ENCODE peak calls at places on chromosomes 13 and 19, in seven cellular contexts. R is neural progenitor cell, P is breast epithelium, V is RWPE1, J is epithelial cell of esophagus, W is heart left ventricle, F is fibroblast of mammary gland. L is an unnamed sample.

GRCh38 chr19:5125797-5126497 is 157.0 kb downstream of the KDM4B start:
- DNase-seq in R (peak; percentile 51), P (no peak), V (no peak), J (no peak), W (no peak), F (no peak), L (no peak)

GRCh38 chr19:48964205-48965032 is 690 bp upstream of the FTL start:
- DNase-seq in R (peak; percentile 31), P (no peak), V (no peak), J (peak; percentile 18), W (no peak), F (peak; percentile 59), L (no peak)

GRCh38 chr13:66659291-66660012 is 570.7 kb downstream of the PCDH9 start:
- DNase-seq in R (no peak), P (no peak), V (no peak), J (no peak), W (no peak), F (peak; percentile 40), L (no peak)

GRCh38 chr19:4352701-4353121 is 9.3 kb downstream of the MPND start:
- DNase-seq in R (peak; percentile 84), P (no peak), V (peak; percentile 36), J (peak; percentile 61), W (no peak), F (peak; percentile 78), L (no peak)

GRCh38 chr19:10612515-10613119 is 12.7 kb upstream of the SLC44A2 start:
- DNase-seq in R (no peak), P (no peak), V (no peak), J (no peak), W (peak; percentile 94), F (no peak), L (no peak)

GRCh38 chr13:35961461-35962220 is 169.5 kb downstream of the DCLK1 start:
- DNase-seq in R (no peak), P (no peak), V (no peak), J (no peak), W (no peak), F (peak; percentile 23), L (no peak)

GRCh38 chr19:15992014-15992413 is 43.2 kb downstream of the OR10H4 start:
- DNase-seq in R (no peak), P (no peak), V (no peak), J (no peak), W (no peak), F (no peak), L (no peak)

GRCh38 chr19:33125929-33126388 is 6.0 kb upstream of the WDR88 start:
- DNase-seq in R (peak; percentile 72), P (no peak), V (peak; percentile 75), J (peak; percentile 72), W (peak; percentile 50), F (peak; percentile 64), L (peak; percentile 21)

GRCh38 chr13:42110410-42111155 is 62.1 kb downstream of the DGKH start:
- DNase-seq in R (peak; percentile 60), P (no peak), V (peak; percentile 50), J (peak; percentile 72), W (no peak), F (peak; percentile 84), L (no peak)

GRCh38 chr13:42808572-42808971 is 27.2 kb downstream of the FAM216B start:
- DNase-seq in R (no peak), P (no peak), V (no peak), J (no peak), W (no peak), F (peak; percentile 46), L (no peak)

GRCh38 chr19:14091086-14091884 is 734 bp upstream of the SAMD1 start:
- DNase-seq in R (no peak), P (no peak), V (peak; percentile 43), J (peak; percentile 40), W (no peak), F (peak; percentile 58), L (peak; percentile 81)

GRCh38 chr19:8017808-8018207 is 12.4 kb upstream of the ELAVL1 start:
- DNase-seq in R (peak; percentile 52), P (no peak), V (no peak), J (no peak), W (no peak), F (no peak), L (peak; percentile 25)
- TF ChIP-seq CTCF in R (peak; percentile 57), P (no peak), V (no peak), J (no peak), W (no peak), F (no peak), L (no peak)

GRCh38 chr19:41638624-41639023 is 11.8 kb upstream of the CEACAM4 start:
- DNase-seq in R (no peak), P (no peak), V (no peak), J (no peak), W (no peak), F (no peak), L (no peak)

GRCh38 chr19:41646589-41647204 is 19.8 kb upstream of the CEACAM4 start:
- DNase-seq in R (no peak), P (no peak), V (no peak), J (no peak), W (no peak), F (peak; percentile 16), L (no peak)

GRCh38 chr19:41637484-41637883 is 10.6 kb upstream of the CEACAM4 start:
- DNase-seq in R (no peak), P (no peak), V (no peak), J (no peak), W (no peak), F (no peak), L (no peak)

DNA sequence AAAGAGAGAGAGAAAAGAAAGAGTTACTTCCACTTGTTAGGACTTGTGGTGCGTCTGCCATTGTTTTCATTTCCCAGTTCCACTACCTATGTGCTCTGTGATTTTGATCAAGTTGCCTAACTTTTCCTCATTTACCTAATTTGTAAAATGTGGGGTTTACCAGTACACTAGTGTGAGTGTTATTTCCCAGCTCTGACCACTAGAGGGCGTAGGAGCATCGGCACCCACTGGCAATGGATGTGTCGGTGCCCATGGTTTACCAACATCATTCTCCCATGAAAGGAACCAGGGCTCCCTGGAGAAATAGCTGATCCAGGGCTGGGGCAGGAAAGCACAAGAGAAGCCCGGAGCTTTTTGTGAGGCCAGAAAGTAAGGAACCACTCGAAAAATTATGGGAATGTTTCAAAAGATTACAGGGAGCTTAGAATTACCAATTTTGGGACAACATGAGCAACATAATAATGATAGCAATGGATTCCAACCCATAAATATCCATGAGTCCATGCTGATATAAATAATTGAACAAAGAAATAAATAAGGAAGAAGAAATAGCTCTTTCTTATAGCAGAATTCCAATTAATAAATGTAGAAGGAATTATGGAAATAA is 15.1 kb upstream of the CEACAM4 start:
- DNase-seq in R (peak; percentile 45), P (no peak), V (peak; percentile 79), J (peak; percentile 67), W (no peak), F (peak; percentile 54), L (no peak)
- TF ChIP-seq CTCF in R (peak; percentile 72), P (peak; percentile 64), V (peak; percentile 92), J (peak; percentile 90), W (peak; percentile 82), F (peak; percentile 88), L (peak; percentile 94)

GRCh38 chr13:102487330-102487729 is 85.5 kb upstream of the FGF14 start:
- DNase-seq in R (no peak), P (no peak), V (no peak), J (no peak), W (no peak), F (peak; percentile 7), L (no peak)

DNA sequence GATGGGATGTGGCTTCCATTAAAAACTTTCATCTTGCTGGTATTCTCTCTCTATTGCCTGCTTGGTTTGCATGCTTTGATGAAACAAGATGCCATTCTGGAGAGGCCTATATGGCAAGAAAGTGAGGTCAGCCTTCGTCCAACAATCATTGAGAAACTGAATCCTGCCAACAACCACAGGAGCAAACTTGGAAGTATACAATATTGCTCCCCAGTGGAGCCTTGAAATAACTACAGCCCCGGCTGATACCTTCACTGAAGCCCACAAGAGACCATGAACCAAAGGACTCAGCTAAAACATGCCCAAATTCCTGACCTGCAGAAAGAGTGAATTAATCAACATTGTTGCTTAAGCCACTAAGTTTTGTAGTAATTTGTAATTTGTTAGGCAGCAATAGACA is 82.5 kb upstream of the FGF14 start:
- DNase-seq in R (peak; percentile 41), P (no peak), V (peak; percentile 13), J (peak; percentile 26), W (no peak), F (peak; percentile 54), L (no peak)
- TF ChIP-seq CTCF in R (peak; percentile 46), P (no peak), V (no peak), J (peak; percentile 35), W (peak; percentile 10), F (peak; percentile 46), L (no peak)

GRCh38 chr13:52067237-52067636 is 42.7 kb downstream of the UTP14C start:
- DNase-seq in R (no peak), P (no peak), V (no peak), J (peak; percentile 9), W (no peak), F (peak; percentile 10), L (no peak)

DNA sequence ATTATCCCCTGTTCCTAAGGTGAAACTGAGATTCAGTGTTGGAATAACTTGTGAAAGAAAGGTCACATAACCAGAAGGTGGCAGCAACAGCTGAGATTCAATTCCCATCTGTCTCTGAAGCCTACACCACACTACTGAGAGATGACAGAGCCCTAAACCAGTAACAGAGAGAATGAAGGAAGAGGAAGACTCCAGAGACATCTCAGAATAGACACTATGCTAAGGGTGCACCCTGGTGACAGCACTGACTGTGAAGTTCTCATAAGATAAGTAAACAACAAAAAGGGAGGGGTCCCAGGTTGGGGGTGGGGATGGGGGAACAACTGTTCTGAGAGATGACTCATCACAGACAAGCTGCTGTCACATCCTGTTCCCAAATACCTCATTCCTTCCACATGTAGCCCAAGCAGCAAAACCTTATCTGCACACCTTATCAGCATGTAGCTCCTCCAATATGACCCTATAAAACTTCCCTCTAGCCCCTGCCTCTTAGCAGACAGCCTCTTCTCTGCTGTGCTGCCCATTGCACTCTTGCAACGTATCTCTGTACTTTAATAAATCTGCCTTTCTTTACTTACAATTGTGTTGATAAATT is 46.5 kb downstream of the UTP14C start:
- DNase-seq in R (no peak), P (no peak), V (peak; percentile 25), J (peak; percentile 52), W (no peak), F (peak; percentile 45), L (no peak)
- TF ChIP-seq CTCF in R (no peak), P (no peak), V (no peak), J (peak; percentile 29), W (peak; percentile 21), F (peak; percentile 24), L (no peak)

L was measured in activated B cell treated with CpG ODN at 0.5 μM for 24 hours.